ENCODE peak calls at places on chromosomes 7 and 10, in nine cellular contexts. C, J, H, E, F, K, N, R and Y are unnamed samples.

GRCh38 chr10:112663181-112663879 is 216.3 kb downstream of the VTI1A start:
- DNase-seq in C (no peak), J (no peak), H (peak; percentile 70), E (no peak), F (no peak), K (peak; percentile 75), N (no peak), R (no peak), Y (peak; percentile 19)

GRCh38 chr7:158572000-158572828 is 15.4 kb downstream of the PTPRN2 start:
- DNase-seq in C (no peak), J (no peak), H (peak; percentile 4), E (no peak), F (no peak), K (no peak), N (no peak), R (no peak), Y (peak; percentile 7)

GRCh38 chr7:85165263-85165662 is 21.6 kb downstream of the SEMA3D start:
- DNase-seq in C (no peak), J (no peak), H (no peak), E (no peak), F (no peak), K (no peak), N (no peak), R (no peak), Y (no peak)

GRCh38 chr7:99141756-99142726 is 1.9 kb downstream of the SMURF1 start:
- DNase-seq in C (peak; percentile 62), J (peak; percentile 69), H (peak; percentile 76), E (peak; percentile 66), F (no peak), K (no peak), N (peak; percentile 53), R (peak; percentile 84), Y (peak; percentile 84)

GRCh38 chr10:79058899-79059771 is 9.6 kb upstream of the ZMIZ1 start:
- DNase-seq in C (no peak), J (peak; percentile 61), H (no peak), E (no peak), F (no peak), K (no peak), N (no peak), R (peak; percentile 85), Y (no peak)

GRCh38 chr7:138716889-138717288 is 15.7 kb upstream of the SVOPL start:
- DNase-seq in C (no peak), J (no peak), H (no peak), E (no peak), F (no peak), K (no peak), N (no peak), R (no peak), Y (no peak)

GRCh38 chr10:20970708-20971107 is 73.6 kb upstream of the NEBL start:
- DNase-seq in C (no peak), J (no peak), H (no peak), E (no peak), F (no peak), K (no peak), N (no peak), R (no peak), Y (no peak)

GRCh38 chr10:17872191-17873091 is 63.3 kb downstream of the MRC1 start:
- DNase-seq in C (peak; percentile 37), J (no peak), H (peak; percentile 52), E (no peak), F (peak; percentile 6), K (peak; percentile 23), N (no peak), R (peak; percentile 22), Y (peak; percentile 59)

GRCh38 chr10:7507887-7508726 is 97.3 kb upstream of the SFMBT2 start:
- DNase-seq in C (no peak), J (no peak), H (no peak), E (no peak), F (no peak), K (no peak), N (no peak), R (no peak), Y (no peak)

GRCh38 chr10:72612203-72612826 is 13.6 kb downstream of the MICU1 start:
- DNase-seq in C (no peak), J (peak; percentile 11), H (peak; percentile 14), E (no peak), F (no peak), K (no peak), N (no peak), R (no peak), Y (peak; percentile 36)

GRCh38 chr10:57898231-57898630 is 369.5 kb downstream of the IPMK start:
- DNase-seq in C (no peak), J (no peak), H (no peak), E (no peak), F (no peak), K (no peak), N (no peak), R (peak; percentile 72), Y (no peak)

GRCh38 chr7:100632951-100633717 is 8.2 kb downstream of the TFR2 start:
- DNase-seq in C (peak; percentile 50), J (peak; percentile 54), H (peak; percentile 24), E (peak; percentile 33), F (no peak), K (no peak), N (no peak), R (peak; percentile 67), Y (peak; percentile 27)

GRCh38 chr10:128571745-128572144 is 445.5 kb upstream of the MKI67 start:
- DNase-seq in C (no peak), J (peak; percentile 64), H (no peak), E (no peak), F (no peak), K (no peak), N (no peak), R (no peak), Y (no peak)
- TF ChIP-seq CTCF in C (no peak), J (no peak), H (no peak), E (no peak), F (no peak), K (peak; percentile 17), N (no peak), R (no peak), Y (no peak)

GRCh38 chr7:103412151-103412550 is 33.9 kb downstream of the SLC26A5 start:
- DNase-seq in C (no peak), J (no peak), H (no peak), E (no peak), F (no peak), K (no peak), N (no peak), R (no peak), Y (no peak)

GRCh38 chr7:103413407-103413806 is 32.6 kb downstream of the SLC26A5 start:
- DNase-seq in C (no peak), J (no peak), H (no peak), E (no peak), F (no peak), K (no peak), N (no peak), R (no peak), Y (no peak)
- TF ChIP-seq CTCF in C (no peak), J (no peak), H (no peak), E (no peak), F (no peak), K (no peak), N (no peak), R (no peak), Y (no peak)

GRCh38 chr10:123083811-123084210 is 52.0 kb upstream of the HMX3 start:
- DNase-seq in C (no peak), J (no peak), H (no peak), E (no peak), F (no peak), K (no peak), N (no peak), R (no peak), Y (no peak)

GRCh38 chr10:123087348-123087747 is 48.4 kb upstream of the HMX3 start:
- DNase-seq in C (no peak), J (no peak), H (no peak), E (no peak), F (no peak), K (no peak), N (no peak), R (no peak), Y (no peak)

GRCh38 chr10:123086281-123086680 is 49.5 kb upstream of the HMX3 start:
- DNase-seq in C (no peak), J (no peak), H (no peak), E (no peak), F (no peak), K (no peak), N (no peak), R (no peak), Y (no peak)

GRCh38 chr10:123087786-123088185 is 48.0 kb upstream of the HMX3 start:
- DNase-seq in C (no peak), J (no peak), H (no peak), E (no peak), F (no peak), K (no peak), N (no peak), R (no peak), Y (no peak)

GRCh38 chr10:123081896-123082295 is 53.9 kb upstream of the HMX3 start:
- DNase-seq in C (no peak), J (no peak), H (no peak), E (no peak), F (no peak), K (no peak), N (no peak), R (no peak), Y (no peak)
- TF ChIP-seq CTCF in C (no peak), J (no peak), H (no peak), E (no peak), F (no peak), K (no peak), N (no peak), R (no peak), Y (no peak)

DNA sequence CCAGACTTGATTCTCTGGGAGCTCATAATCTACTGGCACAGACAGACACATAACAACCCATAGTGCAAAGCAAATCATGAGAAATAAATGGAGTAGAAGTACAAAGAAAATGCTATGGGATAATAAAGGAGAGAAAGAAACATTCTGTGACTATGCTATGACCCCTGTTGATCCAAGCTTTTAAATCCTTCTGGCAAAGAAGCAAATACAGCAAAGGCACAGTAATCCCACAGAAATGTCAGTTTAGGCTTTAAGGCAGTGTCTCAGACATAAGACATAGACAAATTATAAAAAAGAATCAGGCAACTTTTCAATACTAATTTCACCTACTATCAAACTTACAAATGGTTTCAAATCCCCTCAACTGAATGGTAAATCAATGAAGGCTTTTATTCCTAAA is 12.5 kb downstream of the ARMH3 start:
- DNase-seq in C (no peak), J (no peak), H (peak; percentile 25), E (no peak), F (no peak), K (no peak), N (no peak), R (no peak), Y (no peak)
- TF ChIP-seq CTCF in C (no peak), J (no peak), H (no peak), E (no peak), F (no peak), K (no peak), N (no peak), R (no peak), Y (no peak)